ENCODE peak calls at places on chromosomes 5 and 9, in ten cellular contexts. Q is NCI-H1092 treated with DMSO at 0.1 percent for 48 hours; N is GM23338; M is PC-9; Z is fibroblast of mammary gland; J is GM12865; D is Peyer's patch; V is stimulated activated effector memory CD8-positive, alpha-beta T cell treated with anti-CD3 and anti-CD28 coated beads, Interleukin-12 subunit alpha, Interleukin-12 subunit beta, amount 100 ng/mL, for 72 hours; P is esophagus squamous epithelium; C is EH. T is an unnamed sample.
A peak's percentile ranks its signal among the peaks of the same experiment; 100 is the strongest.

GRCh38 chr5:124979174-124979573 is 232.7 kb upstream of the ZNF608 start:
- DNase-seq in Q (no peak), N (peak; percentile 64), M (no peak), Z (no peak), J (no peak), D (no peak), V (no peak), P (no peak), C (no peak), T (no peak)

GRCh38 chr5:30103056-30104020 is 1090.1 kb upstream of the CDH6 start:
- DNase-seq in Q (no peak), N (no peak), M (no peak), Z (no peak), J (no peak), D (no peak), V (no peak), P (no peak), C (no peak), T (no peak)

GRCh38 chr5:75756191-75756590 is 39.0 kb upstream of the POC5 start:
- DNase-seq in Q (no peak), N (no peak), M (no peak), Z (no peak), J (no peak), D (no peak), V (no peak), P (no peak), C (no peak), T (no peak)

GRCh38 chr9:136799854-136800657 is 3.9 kb downstream of the CCDC183 start:
- DNase-seq in Q (peak; percentile 94), N (peak; percentile 94), M (peak; percentile 81), Z (peak; percentile 15), J (peak; percentile 90), D (peak; percentile 97), V (peak; percentile 60), P (no peak), C (peak; percentile 65), T (peak; percentile 90)

GRCh38 chr9:89234636-89235035 is 56.0 kb upstream of the SHC3 start:
- DNase-seq in Q (no peak), N (peak; percentile 72), M (no peak), Z (peak; percentile 22), J (peak; percentile 71), D (no peak), V (no peak), P (no peak), C (peak; percentile 16), T (no peak)

GRCh38 chr5:57779383-57780223 is 297.0 kb upstream of the ACTBL2 start:
- DNase-seq in Q (peak; percentile 9), N (peak; percentile 78), M (peak; percentile 73), Z (peak; percentile 73), J (peak; percentile 52), D (no peak), V (no peak), P (no peak), C (peak; percentile 78), T (no peak)

GRCh38 chr5:18553269-18553668 is 919.0 kb downstream of the TAF11L14 start:
- DNase-seq in Q (no peak), N (no peak), M (peak; percentile 64), Z (peak; percentile 8), J (no peak), D (no peak), V (no peak), P (no peak), C (no peak), T (no peak)

GRCh38 chr9:12464910-12465512 is 228.2 kb upstream of the TYRP1 start:
- DNase-seq in Q (peak; percentile 52), N (peak; percentile 71), M (no peak), Z (peak; percentile 27), J (peak; percentile 28), D (no peak), V (no peak), P (no peak), C (peak; percentile 7), T (no peak)

GRCh38 chr9:70868661-70869652 is 252.5 kb downstream of the TRPM3 start:
- DNase-seq in Q (no peak), N (no peak), M (no peak), Z (peak; percentile 57), J (no peak), D (no peak), V (no peak), P (no peak), C (peak; percentile 74), T (no peak)

GRCh38 chr9:113682297-113682771 is 193.8 kb upstream of the ZNF618 start:
- DNase-seq in Q (peak; percentile 32), N (peak; percentile 85), M (no peak), Z (peak; percentile 89), J (peak; percentile 61), D (peak; percentile 73), V (peak; percentile 27), P (no peak), C (peak; percentile 87), T (peak; percentile 78)

GRCh38 chr5:145681686-145682085 is 153.5 kb downstream of the PRELID2 start:
- DNase-seq in Q (peak; percentile 50), N (peak; percentile 79), M (peak; percentile 77), Z (peak; percentile 78), J (peak; percentile 66), D (no peak), V (no peak), P (no peak), C (peak; percentile 71), T (no peak)

GRCh38 chr9:31519011-31519410 is 865.4 kb upstream of the ACO1 start:
- DNase-seq in Q (no peak), N (peak; percentile 45), M (no peak), Z (no peak), J (peak; percentile 82), D (no peak), V (no peak), P (no peak), C (no peak), T (no peak)

GRCh38 chr5:140554454-140554853 is 2.8 kb downstream of the SRA1 start:
- DNase-seq in Q (no peak), N (no peak), M (no peak), Z (peak; percentile 76), J (no peak), D (no peak), V (no peak), P (no peak), C (peak; percentile 72), T (no peak)

GRCh38 chr5:72510610-72511121 is 3.5 kb upstream of the ZNF366 start:
- DNase-seq in Q (no peak), N (no peak), M (no peak), Z (peak; percentile 76), J (peak; percentile 67), D (no peak), V (no peak), P (no peak), C (peak; percentile 94), T (peak; percentile 61)

GRCh38 chr9:132699926-132700325 is 29.7 kb downstream of the GTF3C4 start:
- DNase-seq in Q (no peak), N (no peak), M (no peak), Z (peak; percentile 19), J (no peak), D (no peak), V (no peak), P (no peak), C (peak; percentile 3), T (no peak)

GRCh38 chr5:124264499-124264898 is 481.9 kb downstream of the ZNF608 start:
- DNase-seq in Q (no peak), N (no peak), M (no peak), Z (peak; percentile 44), J (no peak), D (no peak), V (no peak), P (no peak), C (no peak), T (no peak)

GRCh38 chr5:28862860-28863196 is 1824.4 kb upstream of the CDH9 start:
- DNase-seq in Q (peak; percentile 85), N (no peak), M (no peak), Z (no peak), J (no peak), D (no peak), V (no peak), P (no peak), C (no peak), T (no peak)

GRCh38 chr5:135276151-135276550 is 122.9 kb downstream of the MACROH2A1 start:
- DNase-seq in Q (no peak), N (no peak), M (no peak), Z (no peak), J (no peak), D (no peak), V (no peak), P (no peak), C (no peak), T (no peak)

GRCh38 chr5:6287136-6287535 is 91.2 kb downstream of the MED10 start:
- DNase-seq in Q (no peak), N (peak; percentile 6), M (no peak), Z (no peak), J (no peak), D (no peak), V (no peak), P (no peak), C (no peak), T (no peak)

GRCh38 chr5:152592416-152592815 is 187.3 kb upstream of the NMUR2 start:
- DNase-seq in Q (no peak), N (peak; percentile 18), M (no peak), Z (no peak), J (no peak), D (no peak), V (no peak), P (no peak), C (no peak), T (no peak)

GRCh38 chr5:175531361-175531760 is 53.0 kb downstream of the SFXN1 start:
- DNase-seq in Q (no peak), N (no peak), M (no peak), Z (no peak), J (no peak), D (no peak), V (no peak), P (no peak), C (no peak), T (no peak)

GRCh38 chr9:136213733-136214132 is 8.8 kb upstream of the LHX3 start:
- DNase-seq in Q (no peak), N (no peak), M (no peak), Z (no peak), J (no peak), D (no peak), V (no peak), P (no peak), C (no peak), T (peak; percentile 55)

GRCh38 chr5:102668220-102668930 is 86.7 kb upstream of the PAM start:
- DNase-seq in Q (peak; percentile 80), N (peak; percentile 11), M (peak; percentile 85), Z (no peak), J (no peak), D (no peak), V (no peak), P (no peak), C (no peak), T (no peak)

GRCh38 chr5:1279443-1280151 is 15.3 kb downstream of the TERT start:
- DNase-seq in Q (no peak), N (no peak), M (no peak), Z (no peak), J (no peak), D (no peak), V (no peak), P (no peak), C (no peak), T (no peak)

GRCh38 chr9:130662099-130662926 is 2.1 kb upstream of the PRDM12 start:
- DNase-seq in Q (no peak), N (peak; percentile 61), M (no peak), Z (no peak), J (no peak), D (no peak), V (no peak), P (no peak), C (no peak), T (peak; percentile 44)

GRCh38 chr9:130266236-130267098 is 907 bp downstream of the HMCN2 start:
- DNase-seq in Q (no peak), N (peak; percentile 82), M (no peak), Z (no peak), J (no peak), D (no peak), V (no peak), P (no peak), C (no peak), T (no peak)

GRCh38 chr9:115494393-115494792 is 376.4 kb upstream of the TNC start:
- DNase-seq in Q (no peak), N (no peak), M (peak; percentile 37), Z (no peak), J (no peak), D (no peak), V (no peak), P (no peak), C (peak; percentile 65), T (no peak)

GRCh38 chr5:61496406-61497307 is 164.6 kb downstream of the ZSWIM6 start:
- DNase-seq in Q (no peak), N (no peak), M (no peak), Z (peak; percentile 8), J (no peak), D (no peak), V (no peak), P (no peak), C (no peak), T (no peak)

T was measured in Right ventricle myocardium inferior.